ENCODE peak calls at places on chromosomes 3 and 15, in ten cellular contexts. E is Right ventricle myocardium superior; L is GM19239; J is non-pigmented ciliary epithelial cell; C is occipital lobe; F is mucosa of descending colon; Q is NCI-H146; O is activated T-cell treated with anti-CD3 and anti-CD28 coated beads, Interleukin-2, amount 50 U/mL, for 24 hours; Z is GM20000; H is CD8-positive, alpha-beta memory T cell. S is an unnamed sample.

GRCh38 chr3:28039829-28040228 is 201.6 kb upstream of the CMC1 start:
- DNase-seq in E (no peak), L (no peak), J (no peak), C (no peak), F (no peak), Q (no peak), O (no peak), Z (no peak), H (no peak), S (no peak)

GRCh38 chr15:92205255-92205739 is 188.4 kb upstream of the ST8SIA2 start:
- DNase-seq in E (no peak), L (no peak), J (no peak), C (no peak), F (no peak), Q (no peak), O (no peak), Z (no peak), H (no peak), S (no peak)

GRCh38 chr15:58268746-58269145 is 130.6 kb downstream of the AQP9 start:
- DNase-seq in E (no peak), L (no peak), J (no peak), C (no peak), F (no peak), Q (no peak), O (no peak), Z (no peak), H (no peak), S (no peak)

GRCh38 chr3:174035317-174035886 is 637.9 kb downstream of the NLGN1 start:
- DNase-seq in E (no peak), L (no peak), J (peak; percentile 2), C (no peak), F (no peak), Q (peak; percentile 76), O (no peak), Z (no peak), H (no peak), S (no peak)

GRCh38 chr15:57333487-57333886 is 42.8 kb upstream of the CGNL1 start:
- DNase-seq in E (no peak), L (no peak), J (peak; percentile 19), C (no peak), F (no peak), Q (no peak), O (no peak), Z (no peak), H (no peak), S (no peak)

GRCh38 chr15:29623240-29623639 is 199.0 kb downstream of the TJP1 start:
- DNase-seq in E (no peak), L (no peak), J (no peak), C (no peak), F (no peak), Q (no peak), O (no peak), Z (no peak), H (no peak), S (no peak)

GRCh38 chr15:101221858-101222257 is 30.0 kb downstream of the CHSY1 start:
- DNase-seq in E (no peak), L (no peak), J (no peak), C (no peak), F (no peak), Q (no peak), O (no peak), Z (no peak), H (no peak), S (no peak)

GRCh38 chr15:83398591-83398990 is 48.5 kb upstream of the SH3GL3 start:
- DNase-seq in E (no peak), L (no peak), J (no peak), C (no peak), F (no peak), Q (no peak), O (no peak), Z (no peak), H (no peak), S (no peak)

GRCh38 chr3:128278761-128279593 is 125.7 kb downstream of the EEFSEC start:
- DNase-seq in E (peak; percentile 89), L (no peak), J (peak; percentile 42), C (no peak), F (peak; percentile 45), Q (peak; percentile 16), O (no peak), Z (no peak), H (no peak), S (no peak)

GRCh38 chr15:95296626-95297025 is 1033.9 kb upstream of the NR2F2 start:
- DNase-seq in E (no peak), L (no peak), J (no peak), C (no peak), F (no peak), Q (no peak), O (no peak), Z (no peak), H (no peak), S (no peak)

GRCh38 chr3:195219351-195220045 is 51.5 kb downstream of the XXYLT1 start:
- DNase-seq in E (no peak), L (no peak), J (no peak), C (no peak), F (no peak), Q (no peak), O (peak; percentile 17), Z (no peak), H (no peak), S (no peak)

GRCh38 chr3:57164606-57165573 is at the start of gene IL17RD:
- DNase-seq in E (peak; percentile 88), L (peak; percentile 57), J (no peak), C (peak; percentile 21), F (peak; percentile 84), Q (peak; percentile 90), O (peak; percentile 72), Z (peak; percentile 91), H (peak; percentile 5), S (peak; percentile 64)

GRCh38 chr15:67820992-67821783 is 4.1 kb upstream of the SKOR1 start:
- DNase-seq in E (peak; percentile 76), L (no peak), J (no peak), C (no peak), F (peak; percentile 69), Q (no peak), O (peak; percentile 54), Z (peak; percentile 81), H (no peak), S (no peak)

GRCh38 chr3:60147249-60147648 is 1097.4 kb upstream of the CFAP20DC start:
- DNase-seq in E (no peak), L (no peak), J (no peak), C (no peak), F (no peak), Q (no peak), O (no peak), Z (no peak), H (no peak), S (no peak)

S was measured in hippocampal formation.